ENCODE peak calls at places on chromosome 5, in four cellular contexts. Q is left ventricle myocardium inferior, H is PC-9, J is heart left ventricle. L is an unnamed sample.

GRCh38 chr5:180352976-180353225 is 235 bp downstream of the GFPT2 start:
- DNase-seq in Q (no peak), H (no peak), J (no peak), L (peak; percentile 66)

GRCh38 chr5:158056426-158056825 is 197.5 kb upstream of the CLINT1 start:
- DNase-seq in Q (no peak), H (no peak), J (no peak), L (no peak)

GRCh38 chr5:55604611-55605067 is 69.9 kb upstream of the PLPP1 start:
- DNase-seq in Q (no peak), H (peak; percentile 83), J (no peak), L (no peak)

GRCh38 chr5:73816656-73817420 is 190.8 kb downstream of the ARHGEF28 start:
- DNase-seq in Q (no peak), H (no peak), J (no peak), L (no peak)

GRCh38 chr5:141494761-141495455 is 6.0 kb downstream of the PCDHGC5 start:
- DNase-seq in Q (no peak), H (no peak), J (no peak), L (no peak)

GRCh38 chr5:180799194-180799593 is 3.4 kb downstream of the MGAT1 start:
- DNase-seq in Q (no peak), H (no peak), J (no peak), L (no peak)

GRCh38 chr5:157890825-157891587 is 32.1 kb upstream of the CLINT1 start:
- DNase-seq in Q (no peak), H (no peak), J (no peak), L (no peak)

GRCh38 chr5:125700380-125700856 is 722.8 kb upstream of the GRAMD2B start:
- DNase-seq in Q (no peak), H (no peak), J (no peak), L (no peak)

GRCh38 chr5:178312900-178313299 is 80.3 kb upstream of the PHYKPL start:
- DNase-seq in Q (no peak), H (no peak), J (no peak), L (peak; percentile 71)

GRCh38 chr5:115543931-115544370 is 624 bp downstream of the FEM1C start:
- DNase-seq in Q (peak; percentile 46), H (no peak), J (no peak), L (peak; percentile 71)

GRCh38 chr5:16784843-16785791 is 151.0 kb downstream of the MYO10 start:
- DNase-seq in Q (no peak), H (no peak), J (no peak), L (no peak)

GRCh38 chr5:55557123-55557522 is 22.4 kb upstream of the PLPP1 start:
- DNase-seq in Q (no peak), H (no peak), J (no peak), L (no peak)

GRCh38 chr5:141778211-141778610 is 96.2 kb upstream of the ARAP3 start:
- DNase-seq in Q (no peak), H (peak; percentile 26), J (peak; percentile 44), L (no peak)

GRCh38 chr5:72477176-72477575 is 30.0 kb downstream of the ZNF366 start:
- DNase-seq in Q (no peak), H (no peak), J (no peak), L (no peak)

GRCh38 chr5:120457839-120458507 is 6.1 kb upstream of the PRR16 start:
- DNase-seq in Q (peak; percentile 84), H (peak; percentile 40), J (peak; percentile 85), L (peak; percentile 83)

GRCh38 chr5:81315336-81315735 is 13.9 kb downstream of the ZCCHC9 start:
- DNase-seq in Q (no peak), H (peak; percentile 52), J (no peak), L (no peak)

GRCh38 chr5:32828492-32828891 is 117.4 kb downstream of the NPR3 start:
- DNase-seq in Q (no peak), H (no peak), J (no peak), L (no peak)

GRCh38 chr5:9622891-9623547 is 7.1 kb downstream of the TAS2R1 start:
- DNase-seq in Q (no peak), H (no peak), J (no peak), L (no peak)

GRCh38 chr5:21573915-21574314 is 1279.2 kb downstream of the CDH12 start:
- DNase-seq in Q (no peak), H (no peak), J (no peak), L (no peak)

GRCh38 chr5:124760608-124761390 is 14.4 kb upstream of the ZNF608 start:
- DNase-seq in Q (no peak), H (no peak), J (no peak), L (no peak)

GRCh38 chr5:133669472-133669871 is 57.1 kb upstream of the FSTL4 start:
- DNase-seq in Q (no peak), H (no peak), J (no peak), L (no peak)

GRCh38 chr5:95958308-95959014 is 3.2 kb downstream of the ELL2 start:
- DNase-seq in Q (no peak), H (no peak), J (no peak), L (no peak)

GRCh38 chr5:159851053-159851452 is 65.2 kb upstream of the ADRA1B start:
- DNase-seq in Q (no peak), H (no peak), J (no peak), L (no peak)

GRCh38 chr5:65730910-65731309 is 8.9 kb downstream of the NLN start:
- DNase-seq in Q (no peak), H (no peak), J (no peak), L (peak; percentile 64)

GRCh38 chr5:36696059-36696673 is 89.8 kb downstream of the SLC1A3 start:
- DNase-seq in Q (peak; percentile 54), H (peak; percentile 65), J (no peak), L (peak; percentile 76)
- H3K4me1 ChIP-seq in Q (peaks cover 44% of the 10 kb centered on the region), H (peaks cover 5% of the 10 kb centered on the region), J (peaks cover 11% of the 10 kb centered on the region), L (no peaks in the 10 kb centered on the region)

GRCh38 chr5:154713615-154714125 is 41.5 kb upstream of the LARP1 start:
- DNase-seq in Q (no peak), H (peak; percentile 40), J (no peak), L (no peak)
- H3K4me3 ChIP-seq in Q (no peak overlapping the region), H (peak overlapping the region; percentile 41), J (no peak overlapping the region), L (no peak overlapping the region)

DNA sequence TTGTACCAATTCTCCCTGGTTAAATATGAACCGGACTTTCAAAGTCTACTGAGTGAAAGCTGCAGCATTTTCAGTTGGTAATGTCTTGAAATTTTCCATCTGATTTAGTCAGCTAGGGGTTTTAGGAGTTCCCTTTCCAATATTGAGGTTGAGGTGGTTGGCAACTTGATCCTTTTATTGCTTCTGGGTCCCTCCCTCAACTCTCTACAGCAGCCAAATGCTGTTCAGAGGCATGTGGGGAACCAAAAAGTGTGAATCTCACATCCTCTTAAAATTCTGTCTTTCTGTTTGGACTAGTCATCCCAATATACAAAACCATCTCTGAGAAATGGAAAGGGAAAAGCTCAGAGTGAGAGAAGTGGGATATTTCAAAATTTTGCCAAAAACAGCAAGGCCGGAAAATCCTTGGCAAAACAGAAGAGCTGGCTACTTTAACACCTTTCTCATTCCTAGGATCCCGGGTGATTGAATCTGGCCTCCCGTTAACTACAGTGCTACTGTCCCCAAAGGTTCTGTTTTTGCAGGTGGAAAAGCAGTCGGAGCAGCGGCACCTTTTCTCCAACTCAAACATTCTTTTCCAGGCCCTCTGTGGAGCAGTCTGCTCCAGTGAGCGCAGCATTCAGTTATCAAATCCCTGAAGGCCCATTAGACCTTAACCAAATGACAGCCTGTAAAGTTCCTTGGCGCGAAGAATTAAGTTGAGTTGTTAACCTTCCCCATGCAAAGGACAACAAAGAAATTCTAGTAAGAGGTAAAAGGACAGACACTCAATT is 345.9 kb upstream of the NUDT12 start:
- DNase-seq in Q (no peak), H (no peak), J (no peak), L (no peak)
- H3K27ac ChIP-seq in Q (no peak overlapping the region), H (no peak overlapping the region), J (no peak overlapping the region), L (no peak overlapping the region)

DNA sequence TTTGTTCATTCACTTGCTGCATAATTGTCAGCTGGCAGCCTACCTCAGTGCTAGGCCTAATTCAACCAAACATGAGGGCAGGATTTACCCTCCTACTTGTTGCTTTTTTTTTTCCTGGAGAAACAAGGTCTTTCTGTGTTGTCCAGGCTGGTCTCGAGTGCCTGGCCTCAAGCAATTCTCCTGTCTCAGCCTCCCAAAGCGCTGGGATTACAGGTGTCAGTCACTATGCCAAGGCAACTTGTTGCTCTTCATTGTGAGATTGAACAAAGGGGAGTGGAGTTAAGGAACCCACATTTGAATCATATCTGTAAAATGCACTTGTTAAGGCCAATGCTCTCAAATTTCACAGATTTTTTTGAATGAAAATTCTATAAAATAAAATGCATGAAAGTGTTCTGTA is 380.5 kb downstream of the TMEM161B start:
- DNase-seq in Q (no peak), H (no peak), J (no peak), L (no peak)
- H3K4me1 ChIP-seq in Q (no peaks in the 10 kb centered on the region), H (no peaks in the 10 kb centered on the region), J (no peaks in the 10 kb centered on the region), L (no peaks in the 10 kb centered on the region)

GRCh38 chr5:172362755-172363154 is 79.2 kb upstream of the UBTD2 start:
- DNase-seq in Q (no peak), H (no peak), J (no peak), L (no peak)
- H3K4me3 ChIP-seq in Q (no peak overlapping the region), H (no peak overlapping the region), J (no peak overlapping the region), L (no peak overlapping the region)

DNA sequence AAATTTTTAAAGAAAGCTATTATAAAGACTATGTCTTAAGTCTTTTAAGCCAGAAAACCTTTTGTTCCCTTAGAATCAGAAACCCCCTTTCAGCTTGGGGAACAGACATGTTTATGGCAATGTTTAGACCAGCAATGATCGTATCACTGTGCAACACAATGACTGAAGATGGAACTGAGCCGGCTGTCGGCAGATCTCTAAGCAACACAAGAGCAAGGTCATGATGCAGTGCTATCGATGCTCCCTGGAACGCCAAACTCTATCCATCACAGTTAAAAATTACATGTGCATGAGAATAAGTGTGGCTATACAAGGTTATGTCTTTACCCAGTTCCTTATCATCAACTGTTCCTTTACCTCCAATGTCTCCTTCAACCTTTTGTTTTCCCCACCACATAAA is 1.8 kb upstream of the RNF44 start:
- DNase-seq in Q (no peak), H (no peak), J (no peak), L (no peak)
- H3K27ac ChIP-seq in Q (peak overlapping the region; percentile 100), H (no peak overlapping the region), J (no peak overlapping the region), L (no peak overlapping the region)

GRCh38 chr5:143057580-143057999 is 287.4 kb downstream of the ARHGAP26 start:
- DNase-seq in Q (no peak), H (no peak), J (no peak), L (no peak)
- H3K4me1 ChIP-seq in Q (peaks cover 80% of the 10 kb centered on the region), H (peaks cover 11% of the 10 kb centered on the region), J (peaks cover 47% of the 10 kb centered on the region), L (peaks cover 5% of the 10 kb centered on the region)

DNA sequence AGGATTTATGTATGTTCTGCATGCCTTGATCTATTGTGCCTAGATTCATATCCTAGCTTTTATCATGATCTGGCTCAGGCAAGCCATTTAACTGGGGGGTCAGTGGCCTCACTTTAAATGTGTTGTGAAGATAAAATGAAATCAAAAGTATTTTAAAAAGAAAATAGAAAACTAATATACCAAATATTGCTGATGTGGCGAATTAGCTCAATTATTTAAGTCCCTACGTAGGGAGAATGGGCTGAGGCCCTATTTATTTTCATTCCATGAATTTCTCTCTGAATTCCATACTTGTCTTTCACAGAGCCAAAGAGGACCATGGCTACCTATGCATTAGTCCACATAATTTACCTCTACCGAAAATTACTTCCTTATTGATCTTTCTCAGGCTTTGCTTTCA is 1.8 kb downstream of the MBLAC2 start:
- DNase-seq in Q (no peak), H (no peak), J (no peak), L (no peak)
- H3K4me3 ChIP-seq in Q (peak overlapping the region; percentile 87), H (peak overlapping the region; percentile 75), J (peak overlapping the region; percentile 74), L (peak overlapping the region; percentile 51)

GRCh38 chr5:61311836-61312808 is 19.9 kb upstream of the ZSWIM6 start:
- DNase-seq in Q (no peak), H (peak; percentile 94), J (no peak), L (no peak)
- H3K27ac ChIP-seq in Q (no peak overlapping the region), H (peak overlapping the region; percentile 54), J (no peak overlapping the region), L (no peak overlapping the region)

L was measured in right cardiac atrium.